ENCODE peak calls at places on chromosome 2, in nine cellular contexts. W is breast epithelium, V is AG09309, G is foreskin fibroblast, Q is GM12865, M is astrocyte of the spinal cord, H is A549, Z is mammary epithelial cell, L is heart right ventricle. N is an unnamed sample.

GRCh38 chr2:183149489-183149888 is 25.2 kb downstream of the NUP35 start:
- DNase-seq in H (no peak), Q (no peak), M (peak; percentile 72), L (no peak), W (no peak), Z (no peak), V (no peak), G (no peak), N (peak; percentile 20)

GRCh38 chr2:134258684-134259408 is 5.0 kb downstream of the MGAT5 start:
- DNase-seq in Z (no peak), M (no peak), Q (peak; percentile 79), W (no peak), L (peak; percentile 41), H (no peak), V (no peak), G (no peak), N (no peak)

GRCh38 chr2:70935468-70936164 is at the start of gene ATP6V1B1:
- DNase-seq in Z (no peak), W (peak; percentile 58), Q (no peak), H (no peak), L (no peak), V (no peak), M (no peak), G (no peak), N (no peak)

GRCh38 chr2:111698743-111699554 is 185.0 kb downstream of the ANAPC1 start:
- DNase-seq in G (peak; percentile 99), M (peak; percentile 99), Q (peak; percentile 53), L (peak; percentile 31), V (peak; percentile 97), H (peak; percentile 97), W (peak; percentile 64), Z (peak; percentile 99), N (peak; percentile 98)

GRCh38 chr2:222410534-222410933 is 13.8 kb upstream of the SGPP2 start:
- DNase-seq in Q (no peak), W (no peak), M (peak; percentile 7), H (no peak), V (no peak), L (no peak), Z (peak; percentile 16), G (no peak), N (peak; percentile 4)

GRCh38 chr2:23686405-23687029 is 240.4 kb downstream of the ATAD2B start:
- DNase-seq in Q (no peak), Z (no peak), L (no peak), M (no peak), G (no peak), V (no peak), H (no peak), W (no peak), N (no peak)

GRCh38 chr2:84022810-84023431 is 436.2 kb downstream of the SUCLG1 start:
- DNase-seq in L (no peak), Z (peak; percentile 49), W (no peak), M (peak; percentile 23), H (peak; percentile 73), G (peak; percentile 5), Q (peak; percentile 54), V (peak; percentile 3), N (peak; percentile 33)

GRCh38 chr2:181077128-181077709 is 96.8 kb downstream of the UBE2E3 start:
- DNase-seq in W (no peak), Z (peak; percentile 52), V (peak; percentile 16), L (no peak), G (peak; percentile 70), M (peak; percentile 61), Q (peak; percentile 79), H (peak; percentile 53), N (peak; percentile 55)

GRCh38 chr2:69668598-69668997 is 25.1 kb upstream of the AAK1 start:
- DNase-seq in G (peak; percentile 45), Q (no peak), H (no peak), V (no peak), Z (peak; percentile 27), M (no peak), L (no peak), W (no peak), N (no peak)

GRCh38 chr2:69665152-69665551 is 21.6 kb upstream of the AAK1 start:
- DNase-seq in M (no peak), H (no peak), G (no peak), Q (no peak), Z (no peak), L (no peak), V (no peak), W (no peak), N (no peak)

GRCh38 chr2:69663860-69664259 is 20.3 kb upstream of the AAK1 start:
- DNase-seq in G (no peak), Z (no peak), L (no peak), M (no peak), W (no peak), V (no peak), H (no peak), Q (no peak), N (no peak)

GRCh38 chr2:69667805-69668382 is 24.4 kb upstream of the AAK1 start:
- DNase-seq in Z (peak; percentile 85), M (peak; percentile 10), W (no peak), L (no peak), V (peak; percentile 35), G (peak; percentile 19), H (no peak), Q (no peak), N (peak; percentile 33)
- TF ChIP-seq CTCF in Z (no peak), M (no peak), W (no peak), L (no peak), V (no peak), G (no peak), H (no peak), Q (no peak), N (no peak)

GRCh38 chr2:212526059-212526458 is 12.5 kb downstream of the ERBB4 start:
- DNase-seq in G (no peak), M (no peak), V (no peak), L (no peak), W (no peak), Q (no peak), H (no peak), Z (no peak), N (no peak)

GRCh38 chr2:212523756-212524155 is 14.8 kb downstream of the ERBB4 start:
- DNase-seq in Q (no peak), G (no peak), M (no peak), V (no peak), L (no peak), H (no peak), W (no peak), Z (no peak), N (no peak)

GRCh38 chr2:212517693-212518092 is 20.9 kb downstream of the ERBB4 start:
- DNase-seq in M (no peak), L (no peak), W (no peak), Z (no peak), G (no peak), H (no peak), V (no peak), Q (no peak), N (no peak)

DNA sequence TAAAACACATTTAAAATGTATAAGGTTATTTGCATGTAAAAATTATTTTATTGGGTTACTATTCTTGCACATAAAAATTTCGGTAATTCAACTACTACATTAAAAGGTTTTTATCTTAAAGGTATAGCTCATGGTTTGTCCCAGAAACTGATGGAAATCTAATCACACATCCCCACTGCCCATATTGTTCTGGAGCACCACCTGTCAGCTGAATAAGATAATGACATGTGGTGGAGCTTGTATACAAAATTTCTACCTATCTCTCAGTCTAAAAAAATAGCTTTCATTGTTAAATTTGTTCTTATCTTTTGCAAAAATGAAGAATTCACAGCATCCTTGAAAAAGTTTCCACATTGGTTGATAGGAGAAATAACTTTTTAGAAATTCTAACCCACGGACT is 18.3 kb downstream of the ERBB4 start:
- DNase-seq in Z (no peak), M (no peak), V (no peak), W (no peak), G (peak; percentile 2), H (peak; percentile 20), L (no peak), Q (no peak), N (peak; percentile 16)
- TF ChIP-seq CTCF in Z (peak; percentile 61), M (peak; percentile 20), V (peak; percentile 50), W (no peak), G (peak; percentile 28), H (peak; percentile 38), L (no peak), Q (no peak), N (peak; percentile 49)

GRCh38 chr2:124489686-124490085 is 464.6 kb downstream of the CNTNAP5 start:
- DNase-seq in H (no peak), Q (no peak), Z (no peak), W (no peak), G (no peak), L (no peak), M (no peak), V (no peak), N (no peak)

GRCh38 chr2:124482551-124482950 is 457.5 kb downstream of the CNTNAP5 start:
- DNase-seq in L (no peak), G (no peak), V (no peak), Q (no peak), M (no peak), Z (no peak), H (no peak), W (no peak), N (no peak)

DNA sequence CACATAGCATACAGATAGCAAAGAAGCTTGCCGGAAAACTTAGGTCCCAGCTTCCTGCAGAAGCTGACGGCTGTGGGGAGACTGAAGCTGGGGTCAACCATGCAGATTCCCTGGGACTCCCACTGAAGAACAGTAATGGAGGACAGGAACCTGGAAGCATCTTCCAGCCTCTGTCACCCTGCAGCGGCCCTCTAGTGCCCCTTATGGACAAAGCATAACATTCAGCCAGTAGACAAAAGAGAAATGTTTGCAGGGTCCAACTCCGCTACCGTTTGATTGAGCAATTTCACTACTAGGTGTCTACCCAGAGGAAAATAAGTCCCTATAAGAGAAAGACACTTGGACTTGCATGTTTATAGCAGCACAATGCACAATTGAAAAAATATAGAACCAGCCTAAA is 460.6 kb downstream of the CNTNAP5 start:
- DNase-seq in Z (no peak), V (no peak), G (no peak), H (no peak), W (no peak), L (no peak), Q (no peak), M (no peak), N (no peak)
- TF ChIP-seq CTCF in Z (no peak), V (no peak), G (no peak), H (no peak), W (no peak), L (no peak), Q (no peak), M (no peak), N (no peak)

GRCh38 chr2:240858321-240858720 is 10.3 kb upstream of the AGXT start:
- DNase-seq in W (no peak), Q (no peak), Z (no peak), H (no peak), M (no peak), L (no peak), V (no peak), G (no peak), N (no peak)

GRCh38 chr2:240855670-240856069 is 13.0 kb upstream of the AGXT start:
- DNase-seq in V (no peak), L (no peak), W (no peak), H (no peak), G (no peak), Q (no peak), M (no peak), Z (no peak), N (no peak)

GRCh38 chr2:240858871-240859270 is 9.8 kb upstream of the AGXT start:
- DNase-seq in V (no peak), L (no peak), Z (no peak), H (no peak), W (no peak), M (no peak), G (no peak), Q (no peak), N (no peak)

GRCh38 chr2:240857039-240858008 is 11.3 kb upstream of the AGXT start:
- DNase-seq in M (no peak), Q (no peak), Z (no peak), H (no peak), V (no peak), W (no peak), L (no peak), G (no peak), N (no peak)

DNA sequence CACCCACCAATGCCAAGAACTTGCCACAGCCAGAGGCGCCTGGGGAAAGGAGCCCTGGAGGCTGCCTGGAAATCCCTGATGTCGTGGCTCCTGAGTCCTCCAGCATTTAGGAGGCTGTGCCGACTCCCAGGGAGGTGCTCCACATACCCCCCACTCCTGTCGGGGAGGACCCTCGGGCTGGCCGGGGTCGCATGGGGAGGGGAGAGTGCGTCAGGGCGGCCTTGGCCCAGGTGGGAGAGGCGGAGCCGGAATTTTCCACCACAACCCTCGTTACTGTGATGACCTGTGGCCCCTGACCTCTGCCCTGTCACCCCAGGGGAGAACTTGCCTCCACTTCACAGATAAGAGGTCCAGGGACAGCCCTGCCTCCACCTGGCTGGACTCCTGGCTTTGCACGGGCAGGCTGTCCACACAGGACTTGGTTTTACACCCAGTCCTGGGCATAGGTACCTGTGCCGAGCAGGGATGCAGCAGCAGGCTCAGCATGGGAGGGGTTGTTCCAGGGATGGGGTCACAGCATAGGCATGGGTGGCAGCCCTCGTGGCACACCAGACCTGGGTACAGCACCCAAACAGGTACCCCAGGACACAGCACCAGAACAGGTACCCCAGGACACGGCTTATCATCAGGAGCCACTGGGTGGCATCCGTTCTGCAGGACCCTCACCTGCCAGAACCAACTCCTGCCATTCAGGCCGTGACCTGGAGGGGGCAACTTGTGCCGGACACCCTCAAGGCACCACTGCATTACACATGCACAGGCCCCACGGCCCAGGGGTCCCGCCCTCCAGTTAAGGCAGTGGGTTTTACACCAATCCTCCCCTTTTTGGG is 12.3 kb upstream of the AGXT start:
- DNase-seq in W (no peak), H (peak; percentile 38), L (no peak), Z (no peak), V (no peak), Q (peak; percentile 41), G (peak; percentile 21), M (no peak), N (no peak)
- TF ChIP-seq CTCF in W (no peak), H (no peak), L (no peak), Z (no peak), V (peak; percentile 5), Q (peak; percentile 27), G (peak; percentile 4), M (peak; percentile 25), N (peak; percentile 52)